ENCODE peak calls at places on chromosome 19, in seven cellular contexts. R is T follicular helper cell; X is tibial nerve; Y is stimulated activated CD4-positive, alpha-beta T cell treated with anti-CD3 and anti-CD28 coated beads, Interleukin-12 subunit alpha, Interleukin-12 subunit beta, amount 100 ng/mL, for 24 hours; K is naive thymus-derived CD8-positive, alpha-beta T cell; J is fibroblast of the aortic adventitia; W is Ammon's horn. O is an unnamed sample.

GRCh38 chr19:10230155-10230903 is 802 bp downstream of the S1PR2 start:
- DNase-seq in R (peak; percentile 57), X (peak; percentile 40), Y (peak; percentile 47), K (peak; percentile 24), J (peak; percentile 64), W (no peak), O (peak; percentile 71)

GRCh38 chr19:5436101-5436947 is 18.9 kb upstream of the ZNRF4 start:
- DNase-seq in R (no peak), X (no peak), Y (no peak), K (no peak), J (peak; percentile 44), W (peak; percentile 76), O (no peak)

GRCh38 chr19:32676186-32676894 is 692 bp downstream of the RGS9BP start:
- DNase-seq in R (no peak), X (no peak), Y (no peak), K (no peak), J (no peak), W (no peak), O (no peak)

GRCh38 chr19:18932216-18932841 is 8.7 kb downstream of the HOMER3 start:
- DNase-seq in R (peak; percentile 85), X (peak; percentile 67), Y (peak; percentile 86), K (peak; percentile 79), J (peak; percentile 39), W (peak; percentile 74), O (peak; percentile 81)

GRCh38 chr19:55081773-55082022 is 6.0 kb downstream of the EPS8L1 start:
- DNase-seq in R (no peak), X (no peak), Y (no peak), K (no peak), J (no peak), W (no peak), O (no peak)

GRCh38 chr19:13057147-13057572 is 45.5 kb downstream of the LYL1 start:
- DNase-seq in R (no peak), X (no peak), Y (no peak), K (no peak), J (no peak), W (no peak), O (no peak)

GRCh38 chr19:18424890-18425514 is 5.8 kb downstream of the SSBP4 start:
- DNase-seq in R (no peak), X (no peak), Y (no peak), K (no peak), J (no peak), W (no peak), O (no peak)

GRCh38 chr19:3455393-3455955 is 24.9 kb downstream of the SMIM24 start:
- DNase-seq in R (no peak), X (no peak), Y (no peak), K (no peak), J (no peak), W (no peak), O (no peak)

GRCh38 chr19:54889566-54889965 is 15.5 kb downstream of the FCAR start:
- DNase-seq in R (no peak), X (no peak), Y (no peak), K (no peak), J (no peak), W (no peak), O (no peak)

GRCh38 chr19:13070425-13071140 is 32.1 kb downstream of the LYL1 start:
- DNase-seq in R (no peak), X (no peak), Y (no peak), K (no peak), J (no peak), W (peak; percentile 84), O (no peak)

GRCh38 chr19:40616941-40617340 is 15.8 kb downstream of the LTBP4 start:
- DNase-seq in R (no peak), X (no peak), Y (no peak), K (no peak), J (no peak), W (no peak), O (no peak)

GRCh38 chr19:51351266-51351990 is 9.5 kb upstream of the VSIG10L start:
- DNase-seq in R (no peak), X (no peak), Y (no peak), K (no peak), J (no peak), W (no peak), O (no peak)

GRCh38 chr19:47446534-47447469 is 24.9 kb downstream of the SLC8A2 start:
- DNase-seq in R (no peak), X (no peak), Y (peak; percentile 31), K (no peak), J (no peak), W (no peak), O (no peak)

GRCh38 chr19:2532252-2533071 is 56.5 kb downstream of the GADD45B start:
- DNase-seq in R (no peak), X (no peak), Y (no peak), K (no peak), J (peak; percentile 66), W (no peak), O (no peak)

GRCh38 chr19:799076-799881 is 2.0 kb downstream of the PTBP1 start:
- DNase-seq in R (no peak), X (no peak), Y (no peak), K (no peak), J (peak; percentile 65), W (no peak), O (no peak)

GRCh38 chr19:10699650-10700335 is 1.4 kb upstream of the QTRT1 start:
- DNase-seq in R (peak; percentile 59), X (no peak), Y (peak; percentile 75), K (peak; percentile 57), J (peak; percentile 74), W (peak; percentile 52), O (peak; percentile 58)

GRCh38 chr19:47225746-47226425 is 5.1 kb downstream of the BBC3 start:
- DNase-seq in R (peak; percentile 81), X (peak; percentile 79), Y (peak; percentile 67), K (peak; percentile 86), J (peak; percentile 85), W (peak; percentile 92), O (peak; percentile 84)

GRCh38 chr19:55146078-55146647 is 2.8 kb downstream of the TNNT1 start:
- DNase-seq in R (no peak), X (no peak), Y (no peak), K (no peak), J (no peak), W (no peak), O (no peak)

GRCh38 chr19:29858000-29858596 is 46.3 kb downstream of the CCNE1 start:
- DNase-seq in R (no peak), X (no peak), Y (no peak), K (no peak), J (no peak), W (no peak), O (no peak)

GRCh38 chr19:38543807-38544568 is 73.8 kb downstream of the MAP4K1 start:
- DNase-seq in R (no peak), X (no peak), Y (peak; percentile 22), K (no peak), J (peak; percentile 85), W (peak; percentile 84), O (no peak)

GRCh38 chr19:2213799-2214198 is 22.3 kb downstream of the PLEKHJ1 start:
- DNase-seq in R (no peak), X (no peak), Y (no peak), K (no peak), J (no peak), W (peak; percentile 26), O (no peak)

GRCh38 chr19:41988947-41989346 is 5.1 kb downstream of the ATP1A3 start:
- DNase-seq in R (no peak), X (no peak), Y (no peak), K (no peak), J (no peak), W (no peak), O (no peak)

GRCh38 chr19:48378194-48378570 is 13.2 kb downstream of the KDELR1 start:
- DNase-seq in R (no peak), X (no peak), Y (no peak), K (no peak), J (no peak), W (no peak), O (no peak)

GRCh38 chr19:15780595-15781418 is 6.7 kb upstream of the OR10H5 start:
- DNase-seq in R (no peak), X (no peak), Y (no peak), K (no peak), J (no peak), W (peak; percentile 9), O (no peak)

GRCh38 chr19:1410136-1410786 is 2.9 kb downstream of the DAZAP1 start:
- DNase-seq in R (no peak), X (no peak), Y (no peak), K (no peak), J (no peak), W (no peak), O (no peak)

GRCh38 chr19:50204081-50204428 is 633 bp downstream of the MYH14 start:
- DNase-seq in R (no peak), X (no peak), Y (no peak), K (no peak), J (no peak), W (no peak), O (no peak)

GRCh38 chr19:5997371-5997770 is 19.4 kb upstream of the RANBP3 start:
- DNase-seq in R (no peak), X (no peak), Y (no peak), K (no peak), J (no peak), W (no peak), O (no peak)